ENCODE peak calls at places on chromosomes 4 and X, in five cellular contexts. H, Q, N, M and S are unnamed samples. For H3K27me3, the result is how much of the 10 kb centered on the place peaks cover.

GRCh38 chr4:21947768-21948346 is 715 bp downstream of the KCNIP4 start:
- DNase-seq in H (no peak), Q (no peak), N (no peak), M (no peak), S (no peak)

GRCh38 chrX:9767375-9767774 is 1.7 kb upstream of the GPR143 start:
- DNase-seq in H (no peak), Q (no peak), N (no peak), M (no peak), S (no peak)

GRCh38 chr4:62531731-62532130 is 1331.6 kb downstream of the ADGRL3 start:
- DNase-seq in H (no peak), Q (no peak), N (no peak), M (no peak), S (no peak)

GRCh38 chrX:125436855-125437254 is 117.2 kb downstream of the TEX13C start:
- DNase-seq in H (no peak), Q (no peak), N (no peak), M (no peak), S (no peak)

GRCh38 chr4:40621592-40622512 is 7.8 kb downstream of the RBM47 start:
- DNase-seq in H (no peak), Q (peak), N (peak), M (peak), S (peak)

GRCh38 chr4:83852085-83852451 is 316.2 kb downstream of the GPAT3 start:
- DNase-seq in H (no peak), Q (peak), N (no peak), M (no peak), S (no peak)

GRCh38 chr4:59381591-59381990 is 1818.5 kb upstream of the ADGRL3 start:
- DNase-seq in H (no peak), Q (no peak), N (no peak), M (no peak), S (no peak)

GRCh38 chr4:54703182-54703581 is 45.4 kb downstream of the KIT start:
- DNase-seq in H (no peak), Q (no peak), N (no peak), M (no peak), S (no peak)

GRCh38 chr4:143352052-143352451 is 15.4 kb downstream of the GAB1 start:
- DNase-seq in H (peak), Q (no peak), N (no peak), M (no peak), S (no peak)

GRCh38 chr4:70778888-70779422 is 57.2 kb downstream of the RUFY3 start:
- DNase-seq in H (no peak), Q (no peak), N (no peak), M (no peak), S (no peak)

GRCh38 chr4:170853422-170854021 is 763.8 kb upstream of the AADAT start:
- DNase-seq in H (peak), Q (no peak), N (peak), M (peak), S (peak)

GRCh38 chr4:3040447-3041191 is 33.7 kb downstream of the HTT-AS start:
- DNase-seq in H (no peak), Q (no peak), N (no peak), M (peak), S (no peak)

GRCh38 chrX:135741192-135741715 is 26.7 kb downstream of the CT45A3 start:
- DNase-seq in H (no peak), Q (no peak), N (no peak), M (no peak), S (no peak)
- H3K4me3 ChIP-seq in H (no peak), Q (no peak), N (no peak), M (no peak), S (no peak)

DNA sequence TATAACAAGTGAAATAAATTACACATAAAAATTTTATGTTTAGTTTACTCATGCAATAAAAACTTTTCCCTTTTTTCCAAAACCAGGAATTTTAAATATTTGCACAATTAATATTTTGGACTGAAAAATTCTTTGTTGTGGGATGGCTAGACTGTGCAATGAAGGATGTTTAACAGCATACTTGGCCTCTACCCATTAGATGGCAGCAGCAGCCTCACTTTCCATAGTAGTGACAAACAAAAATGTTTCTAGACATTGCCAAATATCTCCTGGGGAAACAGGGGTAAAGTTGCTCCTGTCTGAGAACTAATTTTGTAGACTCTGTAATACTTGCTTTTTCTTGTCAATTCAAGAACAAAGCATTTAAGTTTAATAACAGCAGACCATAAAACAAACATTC is 49.8 kb downstream of the SCLT1 start:
- DNase-seq in H (no peak), Q (no peak), N (no peak), M (no peak), S (no peak)
- TF ChIP-seq CTCF in H (peak), Q (peak), N (no peak), M (no peak), S (peak)

GRCh38 chrX:17496407-17496806 is 121.4 kb downstream of the NHS start:
- DNase-seq in H (no peak), Q (no peak), N (no peak), M (no peak), S (no peak)

GRCh38 chrX:17494231-17494630 is 119.2 kb downstream of the NHS start:
- DNase-seq in H (no peak), Q (no peak), N (no peak), M (no peak), S (no peak)

GRCh38 chrX:17495052-17495451 is 120.1 kb downstream of the NHS start:
- DNase-seq in H (no peak), Q (no peak), N (no peak), M (no peak), S (no peak)

GRCh38 chrX:17499512-17499911 is 124.5 kb downstream of the NHS start:
- DNase-seq in H (no peak), Q (no peak), N (no peak), M (no peak), S (no peak)

GRCh38 chrX:17497193-17497592 is 122.2 kb downstream of the NHS start:
- DNase-seq in H (no peak), Q (no peak), N (no peak), M (no peak), S (no peak)
- H3K27me3 ChIP-seq in H (under half), Q (under half), N (under half), M (under half), S (under half)

GRCh38 chrX:39518451-39519212 is 579.1 kb downstream of the BCOR start:
- DNase-seq in H (peak), Q (no peak), N (no peak), M (no peak), S (peak)

GRCh38 chrX:39516399-39516798 is 581.4 kb downstream of the BCOR start:
- DNase-seq in H (peak), Q (no peak), N (no peak), M (no peak), S (no peak)

GRCh38 chrX:39519566-39520301 is 578.0 kb downstream of the BCOR start:
- DNase-seq in H (no peak), Q (no peak), N (no peak), M (no peak), S (peak)

GRCh38 chrX:39513836-39514235 is 583.9 kb downstream of the BCOR start:
- DNase-seq in H (no peak), Q (no peak), N (peak), M (no peak), S (no peak)

GRCh38 chrX:39519213-39519544 is 578.6 kb downstream of the BCOR start:
- DNase-seq in H (peak), Q (no peak), N (peak), M (no peak), S (no peak)
- H3K4me3 ChIP-seq in H (no peak), Q (no peak), N (no peak), M (no peak), S (no peak)

GRCh38 chr4:106401157-106401556 is 32.6 kb upstream of the GIMD1 start:
- DNase-seq in H (no peak), Q (no peak), N (no peak), M (no peak), S (no peak)
- TF ChIP-seq CTCF in H (no peak), Q (no peak), N (no peak), M (no peak), S (no peak)

GRCh38 chr4:1065732-1066131 is 47.6 kb downstream of the RNF212 start:
- DNase-seq in H (no peak), Q (no peak), N (no peak), M (no peak), S (no peak)
- H3K27me3 ChIP-seq in H (under half), Q (under half), N (under half), M (under half), S (under half)

DNA sequence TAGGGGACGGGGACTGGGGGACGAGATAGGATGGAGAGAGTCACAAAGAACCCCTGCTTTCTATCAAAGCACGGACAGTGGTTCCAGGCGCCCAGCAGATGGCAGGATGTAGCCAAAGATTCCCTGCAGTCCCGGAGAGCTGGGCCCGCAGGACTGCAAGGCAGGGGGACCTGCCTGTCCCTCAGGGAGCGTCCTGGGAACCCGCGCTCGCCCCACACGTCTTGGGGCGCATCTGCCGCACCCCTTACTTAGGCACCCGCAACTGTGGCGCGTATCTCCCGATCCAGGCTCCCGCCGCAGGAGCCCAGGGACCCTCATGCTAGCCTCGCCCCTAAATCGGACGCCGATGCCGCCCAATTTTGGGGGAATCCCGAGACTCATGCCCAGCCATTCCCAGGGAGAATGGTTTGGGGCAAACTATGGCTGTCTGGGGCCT is 742 bp upstream of the STK32B start:
- DNase-seq in H (peak), Q (no peak), N (peak), M (peak), S (peak)
- H3K4me3 ChIP-seq in H (peak), Q (peak), N (peak), M (no peak), S (peak)

GRCh38 chr4:104394409-104394813 is 100.3 kb downstream of the CXXC4 start:
- DNase-seq in H (peak), Q (no peak), N (no peak), M (no peak), S (peak)
- TF ChIP-seq CTCF in H (no peak), Q (no peak), N (no peak), M (no peak), S (no peak)